ENCODE peak calls at places on chromosomes 16 and 17, in seven cellular contexts. One of them, this sample, is unnamed.

GRCh38 chr17:30021708-30022317 is 80.4 kb downstream of the EFCAB5 start:
- DNase-seq in dorsolateral prefrontal cortex: no peak
- DNase-seq in LNCaP clone FGC: no peak
- DNase-seq in endodermal cell: peak; percentile 71
- DNase-seq in body of pancreas: peak; percentile 36
- DNase-seq in AG10803: peak; percentile 47
- DNase-seq in cardiac fibroblast: peak; percentile 73
- DNase-seq in this sample: peak; percentile 15

GRCh38 chr16:4795181-4795827 is at the start of gene SMIM22:
- DNase-seq in dorsolateral prefrontal cortex: no peak
- DNase-seq in LNCaP clone FGC: no peak
- DNase-seq in endodermal cell: no peak
- DNase-seq in body of pancreas: peak; percentile 87
- DNase-seq in AG10803: no peak
- DNase-seq in cardiac fibroblast: no peak
- DNase-seq in this sample: no peak

GRCh38 chr17:81097134-81097942 is 62.4 kb downstream of the BAIAP2 start:
- DNase-seq in dorsolateral prefrontal cortex: peak; percentile 89
- DNase-seq in LNCaP clone FGC: no peak
- DNase-seq in endodermal cell: peak; percentile 94
- DNase-seq in body of pancreas: peak; percentile 70
- DNase-seq in AG10803: peak; percentile 80
- DNase-seq in cardiac fibroblast: peak; percentile 83
- DNase-seq in this sample: peak; percentile 73

GRCh38 chr16:81630632-81631026 is 148.5 kb upstream of the PLCG2 start:
- DNase-seq in dorsolateral prefrontal cortex: no peak
- DNase-seq in LNCaP clone FGC: no peak
- DNase-seq in endodermal cell: no peak
- DNase-seq in body of pancreas: no peak
- DNase-seq in AG10803: no peak
- DNase-seq in cardiac fibroblast: no peak
- DNase-seq in this sample: no peak

GRCh38 chr17:28896884-28897768 is at the start of gene FLOT2:
- DNase-seq in dorsolateral prefrontal cortex: peak; percentile 56
- DNase-seq in LNCaP clone FGC: no peak
- DNase-seq in endodermal cell: peak; percentile 90
- DNase-seq in body of pancreas: peak; percentile 61
- DNase-seq in AG10803: peak; percentile 48
- DNase-seq in cardiac fibroblast: peak; percentile 52
- DNase-seq in this sample: peak; percentile 91

GRCh38 chr16:20937736-20938135 is 37.2 kb downstream of the LYRM1 start:
- DNase-seq in dorsolateral prefrontal cortex: no peak
- DNase-seq in LNCaP clone FGC: no peak
- DNase-seq in endodermal cell: no peak
- DNase-seq in body of pancreas: no peak
- DNase-seq in AG10803: no peak
- DNase-seq in cardiac fibroblast: no peak
- DNase-seq in this sample: no peak

GRCh38 chr16:64948056-64948455 is 173.8 kb downstream of the CDH11 start:
- DNase-seq in dorsolateral prefrontal cortex: no peak
- DNase-seq in LNCaP clone FGC: no peak
- DNase-seq in endodermal cell: no peak
- DNase-seq in body of pancreas: no peak
- DNase-seq in AG10803: no peak
- DNase-seq in cardiac fibroblast: no peak
- DNase-seq in this sample: no peak

GRCh38 chr16:1332618-1333148 is 762 bp upstream of the BAIAP3 start:
- DNase-seq in dorsolateral prefrontal cortex: no peak
- DNase-seq in LNCaP clone FGC: no peak
- DNase-seq in endodermal cell: no peak
- DNase-seq in body of pancreas: no peak
- DNase-seq in AG10803: no peak
- DNase-seq in cardiac fibroblast: no peak
- DNase-seq in this sample: no peak

GRCh38 chr17:45432405-45433113 is at the start of gene ARHGAP27:
- DNase-seq in dorsolateral prefrontal cortex: no peak
- DNase-seq in LNCaP clone FGC: no peak
- DNase-seq in endodermal cell: peak; percentile 89
- DNase-seq in body of pancreas: peak; percentile 42
- DNase-seq in AG10803: no peak
- DNase-seq in cardiac fibroblast: peak; percentile 27
- DNase-seq in this sample: no peak

GRCh38 chr16:67372664-67373063 is 20.6 kb downstream of the TPPP3 start:
- DNase-seq in dorsolateral prefrontal cortex: no peak
- DNase-seq in LNCaP clone FGC: no peak
- DNase-seq in endodermal cell: no peak
- DNase-seq in body of pancreas: no peak
- DNase-seq in AG10803: peak; percentile 36
- DNase-seq in cardiac fibroblast: peak; percentile 56
- DNase-seq in this sample: no peak

GRCh38 chr17:20920813-20921199 is 122.0 kb downstream of the USP22 start:
- DNase-seq in dorsolateral prefrontal cortex: no peak
- DNase-seq in LNCaP clone FGC: no peak
- DNase-seq in endodermal cell: no peak
- DNase-seq in body of pancreas: no peak
- DNase-seq in AG10803: peak; percentile 62
- DNase-seq in cardiac fibroblast: peak; percentile 77
- DNase-seq in this sample: no peak
- H3K4me3 ChIP-seq in dorsolateral prefrontal cortex: no peak overlapping the region
- H3K4me3 ChIP-seq in LNCaP clone FGC: no peak overlapping the region
- H3K4me3 ChIP-seq in endodermal cell: no peak overlapping the region
- H3K4me3 ChIP-seq in body of pancreas: no peak overlapping the region
- H3K4me3 ChIP-seq in AG10803: no peak overlapping the region
- H3K4me3 ChIP-seq in cardiac fibroblast: no peak overlapping the region
- H3K4me3 ChIP-seq in this sample: no peak overlapping the region

GRCh38 chr16:13770436-13770835 is 149.5 kb upstream of the ERCC4 start:
- DNase-seq in dorsolateral prefrontal cortex: no peak
- DNase-seq in LNCaP clone FGC: no peak
- DNase-seq in endodermal cell: no peak
- DNase-seq in body of pancreas: no peak
- DNase-seq in AG10803: no peak
- DNase-seq in cardiac fibroblast: no peak
- DNase-seq in this sample: no peak

GRCh38 chr16:13772782-13773181 is 147.2 kb upstream of the ERCC4 start:
- DNase-seq in dorsolateral prefrontal cortex: no peak
- DNase-seq in LNCaP clone FGC: no peak
- DNase-seq in endodermal cell: no peak
- DNase-seq in body of pancreas: no peak
- DNase-seq in AG10803: no peak
- DNase-seq in cardiac fibroblast: no peak
- DNase-seq in this sample: no peak

GRCh38 chr16:13766334-13766733 is 153.6 kb upstream of the ERCC4 start:
- DNase-seq in dorsolateral prefrontal cortex: no peak
- DNase-seq in LNCaP clone FGC: no peak
- DNase-seq in endodermal cell: no peak
- DNase-seq in body of pancreas: no peak
- DNase-seq in AG10803: no peak
- DNase-seq in cardiac fibroblast: no peak
- DNase-seq in this sample: no peak

DNA sequence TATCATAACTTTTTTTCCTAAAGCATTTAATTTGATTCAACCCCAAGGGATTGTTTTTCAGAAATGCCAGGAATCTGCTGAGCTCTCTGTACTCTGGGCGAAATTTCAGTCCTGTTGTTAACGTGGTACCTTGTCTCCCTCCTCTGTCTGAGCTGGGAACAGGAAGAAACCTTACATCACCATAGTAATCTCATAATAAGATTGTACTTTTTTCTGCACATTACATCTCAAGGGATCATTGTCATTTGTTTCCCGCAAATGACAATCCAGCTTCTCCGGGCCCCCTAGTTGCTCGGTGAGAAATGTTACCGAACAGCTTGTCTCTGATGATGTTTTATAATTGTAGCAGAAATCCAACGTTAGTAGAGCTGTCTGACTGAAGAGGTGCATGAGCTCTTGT is 152.7 kb upstream of the ERCC4 start:
- DNase-seq in dorsolateral prefrontal cortex: no peak
- DNase-seq in LNCaP clone FGC: no peak
- DNase-seq in endodermal cell: no peak
- DNase-seq in body of pancreas: no peak
- DNase-seq in AG10803: no peak
- DNase-seq in cardiac fibroblast: peak; percentile 2
- DNase-seq in this sample: no peak
- TF ChIP-seq CTCF in dorsolateral prefrontal cortex: peak; percentile 22
- TF ChIP-seq CTCF in LNCaP clone FGC: peak; percentile 45
- TF ChIP-seq CTCF in endodermal cell: peak; percentile 80
- TF ChIP-seq CTCF in body of pancreas: peak; percentile 49
- TF ChIP-seq CTCF in AG10803: no peak
- TF ChIP-seq CTCF in cardiac fibroblast: no peak
- TF ChIP-seq CTCF in this sample: peak; percentile 30

GRCh38 chr16:75000481-75001081 is 1.8 kb downstream of the ZNRF1 start:
- DNase-seq in dorsolateral prefrontal cortex: peak; percentile 55
- DNase-seq in LNCaP clone FGC: no peak
- DNase-seq in endodermal cell: peak; percentile 66
- DNase-seq in body of pancreas: no peak
- DNase-seq in AG10803: no peak
- DNase-seq in cardiac fibroblast: peak; percentile 46
- DNase-seq in this sample: no peak
- H3K4me3 ChIP-seq in dorsolateral prefrontal cortex: peak overlapping the region; percentile 98
- H3K4me3 ChIP-seq in LNCaP clone FGC: peak overlapping the region; percentile 69
- H3K4me3 ChIP-seq in endodermal cell: peak overlapping the region; percentile 90
- H3K4me3 ChIP-seq in body of pancreas: no peak overlapping the region
- H3K4me3 ChIP-seq in AG10803: peak overlapping the region; percentile 71
- H3K4me3 ChIP-seq in cardiac fibroblast: peak overlapping the region; percentile 71
- H3K4me3 ChIP-seq in this sample: peak overlapping the region; percentile 52

GRCh38 chr17:37219876-37220608 is 155.7 kb upstream of the C17orf78 start:
- DNase-seq in dorsolateral prefrontal cortex: no peak
- DNase-seq in LNCaP clone FGC: no peak
- DNase-seq in endodermal cell: no peak
- DNase-seq in body of pancreas: no peak
- DNase-seq in AG10803: peak; percentile 33
- DNase-seq in cardiac fibroblast: peak; percentile 7
- DNase-seq in this sample: no peak

GRCh38 chr17:37225458-37225857 is 150.3 kb upstream of the C17orf78 start:
- DNase-seq in dorsolateral prefrontal cortex: no peak
- DNase-seq in LNCaP clone FGC: no peak
- DNase-seq in endodermal cell: peak; percentile 81
- DNase-seq in body of pancreas: no peak
- DNase-seq in AG10803: no peak
- DNase-seq in cardiac fibroblast: no peak
- DNase-seq in this sample: no peak

GRCh38 chr17:37218849-37219248 is 156.9 kb upstream of the C17orf78 start:
- DNase-seq in dorsolateral prefrontal cortex: no peak
- DNase-seq in LNCaP clone FGC: no peak
- DNase-seq in endodermal cell: no peak
- DNase-seq in body of pancreas: no peak
- DNase-seq in AG10803: no peak
- DNase-seq in cardiac fibroblast: no peak
- DNase-seq in this sample: no peak

GRCh38 chr17:37221865-37222264 is 153.9 kb upstream of the C17orf78 start:
- DNase-seq in dorsolateral prefrontal cortex: no peak
- DNase-seq in LNCaP clone FGC: no peak
- DNase-seq in endodermal cell: no peak
- DNase-seq in body of pancreas: no peak
- DNase-seq in AG10803: no peak
- DNase-seq in cardiac fibroblast: no peak
- DNase-seq in this sample: no peak

DNA sequence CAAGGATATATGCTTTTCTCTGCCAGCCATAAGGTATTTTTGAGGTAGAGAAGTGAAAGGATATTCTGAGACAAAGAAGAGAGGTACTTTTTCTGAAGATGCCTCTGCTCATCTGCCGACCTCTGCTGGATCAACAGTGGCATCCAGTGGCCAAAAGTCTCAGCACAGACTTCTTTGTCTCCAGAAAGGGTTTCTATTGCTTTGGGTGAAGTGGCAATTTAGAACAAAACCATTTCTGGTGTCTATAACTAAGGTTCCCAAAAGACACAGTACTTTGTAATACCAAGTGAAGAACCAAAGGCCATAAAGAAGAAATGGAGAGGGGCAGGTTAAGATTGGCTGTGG is 155.2 kb upstream of the C17orf78 start:
- DNase-seq in dorsolateral prefrontal cortex: peak; percentile 55
- DNase-seq in LNCaP clone FGC: no peak
- DNase-seq in endodermal cell: peak; percentile 79
- DNase-seq in body of pancreas: no peak
- DNase-seq in AG10803: peak; percentile 39
- DNase-seq in cardiac fibroblast: peak; percentile 49
- DNase-seq in this sample: no peak
- TF ChIP-seq CTCF in dorsolateral prefrontal cortex: peak; percentile 47
- TF ChIP-seq CTCF in LNCaP clone FGC: peak; percentile 60
- TF ChIP-seq CTCF in endodermal cell: peak; percentile 82
- TF ChIP-seq CTCF in body of pancreas: no peak
- TF ChIP-seq CTCF in AG10803: peak; percentile 66
- TF ChIP-seq CTCF in cardiac fibroblast: peak; percentile 56
- TF ChIP-seq CTCF in this sample: no peak

DNA sequence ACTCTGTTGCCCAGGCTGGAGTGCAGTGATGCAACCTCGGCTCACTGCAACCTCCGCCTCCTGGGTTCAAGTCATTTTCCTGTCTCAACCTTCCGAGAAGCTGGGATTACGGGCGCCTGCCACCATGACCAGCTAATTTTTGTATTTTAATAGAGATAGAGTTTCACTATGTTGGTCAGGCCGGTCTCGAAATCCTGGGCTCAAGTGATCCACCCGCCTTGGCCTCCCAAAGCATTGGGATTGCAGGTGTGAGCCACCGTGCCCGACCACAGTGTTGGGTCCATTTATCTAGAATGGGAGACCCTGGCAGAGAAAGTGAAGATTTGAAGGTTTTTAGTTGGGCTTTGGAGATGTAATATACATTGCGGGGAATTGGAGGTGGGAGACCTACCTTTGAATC is 70.1 kb downstream of the SNX29 start:
- DNase-seq in dorsolateral prefrontal cortex: no peak
- DNase-seq in LNCaP clone FGC: no peak
- DNase-seq in endodermal cell: no peak
- DNase-seq in body of pancreas: no peak
- DNase-seq in AG10803: no peak
- DNase-seq in cardiac fibroblast: no peak
- DNase-seq in this sample: no peak
- H3K4me3 ChIP-seq in dorsolateral prefrontal cortex: no peak overlapping the region
- H3K4me3 ChIP-seq in LNCaP clone FGC: no peak overlapping the region
- H3K4me3 ChIP-seq in endodermal cell: no peak overlapping the region
- H3K4me3 ChIP-seq in body of pancreas: no peak overlapping the region
- H3K4me3 ChIP-seq in AG10803: no peak overlapping the region
- H3K4me3 ChIP-seq in cardiac fibroblast: no peak overlapping the region
- H3K4me3 ChIP-seq in this sample: no peak overlapping the region

GRCh38 chr16:66337434-66338188 is 28.9 kb upstream of the CDH5 start:
- DNase-seq in dorsolateral prefrontal cortex: no peak
- DNase-seq in LNCaP clone FGC: no peak
- DNase-seq in endodermal cell: no peak
- DNase-seq in body of pancreas: no peak
- DNase-seq in AG10803: no peak
- DNase-seq in cardiac fibroblast: no peak
- DNase-seq in this sample: no peak

GRCh38 chr16:66334856-66335255 is 31.6 kb upstream of the CDH5 start:
- DNase-seq in dorsolateral prefrontal cortex: no peak
- DNase-seq in LNCaP clone FGC: no peak
- DNase-seq in endodermal cell: no peak
- DNase-seq in body of pancreas: no peak
- DNase-seq in AG10803: no peak
- DNase-seq in cardiac fibroblast: no peak
- DNase-seq in this sample: no peak

GRCh38 chr16:66328282-66328681 is 38.2 kb upstream of the CDH5 start:
- DNase-seq in dorsolateral prefrontal cortex: peak; percentile 56
- DNase-seq in LNCaP clone FGC: no peak
- DNase-seq in endodermal cell: no peak
- DNase-seq in body of pancreas: no peak
- DNase-seq in AG10803: no peak
- DNase-seq in cardiac fibroblast: no peak
- DNase-seq in this sample: no peak

GRCh38 chr16:66335704-66336329 is 30.7 kb upstream of the CDH5 start:
- DNase-seq in dorsolateral prefrontal cortex: peak; percentile 83
- DNase-seq in LNCaP clone FGC: no peak
- DNase-seq in endodermal cell: no peak
- DNase-seq in body of pancreas: no peak
- DNase-seq in AG10803: peak; percentile 22
- DNase-seq in cardiac fibroblast: peak; percentile 74
- DNase-seq in this sample: no peak

GRCh38 chr16:66332599-66332998 is 33.9 kb upstream of the CDH5 start:
- DNase-seq in dorsolateral prefrontal cortex: no peak
- DNase-seq in LNCaP clone FGC: no peak
- DNase-seq in endodermal cell: no peak
- DNase-seq in body of pancreas: no peak
- DNase-seq in AG10803: no peak
- DNase-seq in cardiac fibroblast: no peak
- DNase-seq in this sample: no peak
- TF ChIP-seq CTCF in dorsolateral prefrontal cortex: no peak
- TF ChIP-seq CTCF in LNCaP clone FGC: no peak
- TF ChIP-seq CTCF in endodermal cell: no peak
- TF ChIP-seq CTCF in body of pancreas: no peak
- TF ChIP-seq CTCF in AG10803: no peak
- TF ChIP-seq CTCF in cardiac fibroblast: no peak
- TF ChIP-seq CTCF in this sample: no peak